ENCODE peak calls at places on chromosome 18, in six cellular contexts. N is epithelial cell of esophagus, C is GM23338, E is thoracic aorta, Y is cardiac muscle cell, J is tibial nerve. F is an unnamed sample.

GRCh38 chr18:57088883-57089282 is 58.0 kb upstream of the BOD1L2 start:
- DNase-seq in J (no peak), E (no peak), C (no peak), N (no peak), Y (no peak), F (no peak)

GRCh38 chr18:54787616-54788015 is 40.7 kb upstream of the RAB27B start:
- DNase-seq in E (no peak), Y (peak; percentile 35), N (no peak), C (no peak), J (no peak), F (no peak)

GRCh38 chr18:1663879-1664705 is 759.4 kb downstream of the ADCYAP1 start:
- DNase-seq in J (peak; percentile 58), N (peak; percentile 46), E (no peak), C (peak; percentile 89), Y (peak; percentile 45), F (no peak)

GRCh38 chr18:75714766-75715165 is 287.3 kb upstream of the SMIM21 start:
- DNase-seq in N (no peak), E (no peak), Y (no peak), J (no peak), C (no peak), F (no peak)

GRCh38 chr18:13500891-13501887 is 225.2 kb downstream of the FAM210A start:
- DNase-seq in N (peak; percentile 51), J (peak; percentile 31), C (peak; percentile 47), E (peak; percentile 36), Y (peak; percentile 62), F (peak; percentile 77)

GRCh38 chr18:54330768-54331548 is 26.7 kb downstream of the STARD6 start:
- DNase-seq in Y (no peak), E (no peak), C (no peak), J (no peak), N (no peak), F (no peak)

GRCh38 chr18:47100214-47100831 is 50.0 kb downstream of the HDHD2 start:
- DNase-seq in E (no peak), Y (peak; percentile 65), N (peak; percentile 74), C (peak; percentile 92), J (peak; percentile 60), F (peak; percentile 13)

GRCh38 chr18:57737661-57738060 is 65.5 kb downstream of the ATP8B1 start:
- DNase-seq in E (peak; percentile 75), N (peak; percentile 98), Y (peak; percentile 98), J (peak; percentile 34), C (no peak), F (peak; percentile 77)

GRCh38 chr18:49174478-49174877 is 223.7 kb upstream of the SMAD7 start:
- DNase-seq in C (no peak), Y (peak; percentile 87), N (peak; percentile 50), E (no peak), J (no peak), F (peak; percentile 30)

GRCh38 chr18:26190506-26190905 is 35.7 kb upstream of the TAF4B start:
- DNase-seq in Y (no peak), C (no peak), J (no peak), E (no peak), N (no peak), F (no peak)

GRCh38 chr18:66778048-66778447 is 174.2 kb upstream of the CDH19 start:
- DNase-seq in E (no peak), J (no peak), C (no peak), N (no peak), Y (no peak), F (no peak)

GRCh38 chr18:30376515-30376914 is 666.0 kb downstream of the DSC3 start:
- DNase-seq in J (no peak), Y (no peak), N (peak; percentile 44), C (peak; percentile 90), E (no peak), F (no peak)

GRCh38 chr18:78893396-78894305 is 86.0 kb upstream of the SALL3 start:
- DNase-seq in Y (no peak), N (no peak), E (no peak), J (no peak), C (no peak), F (no peak)

GRCh38 chr18:34493099-34493544 is 217.0 kb upstream of the DTNA start:
- DNase-seq in Y (peak; percentile 71), N (peak; percentile 89), E (peak; percentile 69), C (peak; percentile 88), J (peak; percentile 43), F (peak; percentile 76)

GRCh38 chr18:57728941-57729511 is 74.1 kb downstream of the ATP8B1 start:
- DNase-seq in N (peak; percentile 95), E (no peak), Y (no peak), J (no peak), C (no peak), F (no peak)

GRCh38 chr18:3207565-3207964 is 12.2 kb downstream of the MYOM1 start:
- DNase-seq in E (no peak), J (no peak), Y (no peak), N (peak; percentile 79), C (no peak), F (no peak)
- H3K4me3 ChIP-seq in E (no peak overlapping the region), J (no peak overlapping the region), Y (no peak overlapping the region), N (no peak overlapping the region), C (no peak overlapping the region), F (no peak overlapping the region)

GRCh38 chr18:32470713-32471633 is at the start of gene GAREM1:
- DNase-seq in C (peak; percentile 93), J (peak; percentile 91), Y (peak; percentile 99), E (peak; percentile 82), N (peak; percentile 99), F (peak; percentile 92)
- TF ChIP-seq CTCF in C (peak; percentile 48), J (peak; percentile 96), Y (peak; percentile 64), E (peak; percentile 72), N (peak; percentile 43), F (peak; percentile 53)

DNA sequence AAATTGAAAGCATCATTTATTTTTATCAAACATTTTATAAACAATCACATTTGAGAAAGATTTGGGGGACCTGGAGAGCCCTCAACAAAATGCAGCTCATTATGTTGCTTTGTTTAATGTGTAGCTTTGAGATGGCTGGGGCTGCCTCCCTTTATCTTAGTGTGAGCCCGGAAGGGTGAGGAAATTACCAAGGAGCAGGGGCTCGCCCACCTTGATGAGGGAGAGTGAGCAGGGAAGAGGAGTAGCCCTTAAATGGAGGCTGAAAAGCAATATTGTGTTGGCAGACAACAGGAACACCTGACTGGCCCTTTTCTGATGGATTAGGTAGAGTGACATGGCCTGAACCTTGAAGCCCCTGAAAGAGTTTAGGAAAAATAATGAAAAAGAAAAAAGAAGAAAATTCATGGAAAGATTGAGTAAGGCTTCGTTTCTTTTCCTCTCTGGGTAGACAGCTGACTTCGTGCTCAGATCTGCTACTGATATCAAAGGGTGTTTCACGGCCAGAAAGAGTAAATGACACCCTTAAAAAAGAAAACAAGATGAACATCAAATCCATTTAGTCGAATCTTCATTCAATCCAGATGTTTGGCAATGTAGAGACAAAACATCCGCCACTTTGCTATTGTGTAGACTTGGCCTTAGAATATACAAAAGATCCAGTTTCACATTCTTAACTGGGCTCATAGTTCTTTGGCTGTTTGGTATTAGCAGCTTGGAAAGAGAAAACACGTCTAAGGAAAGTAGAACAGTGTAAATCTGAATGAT is 206.5 kb upstream of the TCF4 start:
- DNase-seq in E (no peak), C (no peak), N (no peak), J (no peak), Y (no peak), F (no peak)
- H3K4me3 ChIP-seq in E (peak overlapping the region; percentile 23), C (no peak overlapping the region), N (no peak overlapping the region), J (no peak overlapping the region), Y (no peak overlapping the region), F (no peak overlapping the region)

DNA sequence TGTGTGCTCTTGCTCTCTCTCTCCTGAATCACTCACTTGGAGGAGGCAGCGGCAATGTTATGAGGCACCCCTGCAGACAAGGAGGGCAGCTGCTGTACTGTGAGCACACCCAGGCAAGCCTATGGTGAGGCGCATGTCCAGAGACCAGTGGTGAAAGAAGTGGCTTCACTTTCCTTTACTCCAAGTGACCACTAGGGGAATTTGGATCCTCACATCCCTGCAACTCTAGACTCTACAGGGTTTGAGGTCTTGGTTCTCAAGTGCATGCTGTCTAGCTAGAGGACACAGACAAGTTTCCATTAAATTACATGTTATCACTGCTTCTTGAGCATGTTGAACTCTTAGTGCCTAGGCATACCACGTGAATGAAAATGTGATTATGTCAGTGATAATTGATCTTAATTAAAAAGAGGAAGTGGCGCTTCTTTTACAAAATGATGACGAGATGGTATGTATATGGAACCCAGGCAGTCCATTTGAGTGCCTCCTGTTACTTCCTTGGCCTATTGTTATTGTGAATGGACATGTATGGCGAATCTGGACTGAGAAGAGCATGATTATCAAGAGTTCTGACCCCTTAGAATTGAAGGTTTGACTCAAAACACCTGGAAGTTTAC is 181.0 kb upstream of the CDH2 start:
- DNase-seq in E (no peak), J (no peak), Y (peak; percentile 3), C (peak; percentile 79), N (no peak), F (no peak)
- TF ChIP-seq CTCF in E (no peak), J (no peak), Y (peak; percentile 25), C (peak; percentile 68), N (peak; percentile 23), F (peak; percentile 38)

GRCh38 chr18:73261243-73261642 is 393.5 kb upstream of the NETO1 start:
- DNase-seq in N (no peak), Y (no peak), C (no peak), E (no peak), J (no peak), F (no peak)
- H3K4me3 ChIP-seq in N (no peak overlapping the region), Y (no peak overlapping the region), C (no peak overlapping the region), E (no peak overlapping the region), J (no peak overlapping the region), F (no peak overlapping the region)

GRCh38 chr18:45619826-45620201 is 4.5 kb downstream of the SLC14A2 start:
- DNase-seq in N (no peak), J (no peak), C (peak; percentile 17), Y (no peak), E (no peak), F (no peak)

GRCh38 chr18:45621068-45621511 is 5.8 kb downstream of the SLC14A2 start:
- DNase-seq in E (no peak), J (peak; percentile 50), C (peak; percentile 76), Y (peak; percentile 54), N (peak; percentile 56), F (no peak)

GRCh38 chr18:45617284-45617683 is 2.0 kb downstream of the SLC14A2 start:
- DNase-seq in C (no peak), N (peak; percentile 88), Y (peak; percentile 84), E (peak; percentile 74), J (peak; percentile 83), F (peak; percentile 76)

DNA sequence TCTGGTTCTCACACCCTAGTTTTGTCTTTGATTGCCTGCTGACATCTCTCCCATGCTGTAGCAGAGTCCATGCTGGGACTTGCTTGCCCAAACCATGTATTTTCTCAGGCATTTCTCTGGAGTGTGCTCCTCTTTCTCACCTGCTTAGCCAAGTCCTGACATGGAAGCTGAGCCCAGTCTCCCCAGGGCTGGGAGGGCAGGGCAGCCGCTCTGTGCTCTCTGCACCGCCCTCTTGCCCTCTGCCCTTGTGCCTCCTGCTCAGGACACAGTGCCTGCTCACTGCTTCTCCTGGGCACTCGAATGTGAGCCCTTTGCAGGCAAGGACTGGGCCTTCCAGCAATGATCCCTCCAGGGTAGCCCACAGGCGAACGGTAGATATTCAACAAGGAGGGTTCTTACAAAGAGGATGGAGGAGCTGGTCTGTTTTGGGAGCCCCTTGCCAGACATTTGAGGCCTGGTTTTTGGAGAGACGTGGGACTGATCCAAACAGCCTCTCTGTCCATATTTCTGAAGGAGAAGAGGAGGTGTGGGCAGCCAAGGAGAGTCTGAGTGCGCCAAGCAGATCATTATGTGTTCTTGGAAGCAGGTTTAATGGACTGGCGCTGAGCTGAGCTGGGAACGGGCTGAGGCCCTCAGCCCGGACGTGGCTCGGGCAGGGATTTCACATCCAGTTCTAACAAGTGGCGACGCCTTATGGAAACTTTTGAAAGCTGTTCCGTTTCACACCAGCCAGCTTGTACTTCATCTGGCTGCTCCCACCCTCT is 4.0 kb downstream of the SLC14A2 start:
- DNase-seq in J (peak; percentile 50), C (no peak), E (no peak), Y (peak; percentile 30), N (peak; percentile 35), F (no peak)
- TF ChIP-seq CTCF in J (no peak), C (no peak), E (peak; percentile 30), Y (no peak), N (no peak), F (no peak)

F was measured in retinal pigment epithelial cell.